ENCODE peak calls at places on chromosomes 1 and 21, in seven cellular contexts. V is fibroblast of lung, P is body of pancreas, A is fibroblast of the aortic adventitia, B is cardiac muscle cell, I is cardiac fibroblast, M is heart left ventricle. E is an unnamed sample.

GRCh38 chr1:27349784-27350672 is 8.2 kb downstream of the SYTL1 start:
- DNase-seq in V (peak), A (peak), M (peak), I (peak), B (peak), P (peak), E (peak)

GRCh38 chr1:199157494-199157893 is 518.7 kb downstream of the PTPRC start:
- DNase-seq in A (peak), I (peak), P (no peak), M (no peak), V (no peak), B (no peak), E (no peak)

GRCh38 chr1:19344372-19344810 is 32.3 kb downstream of the SLC66A1 start:
- DNase-seq in P (peak), M (peak), A (peak), B (peak), I (peak), V (peak), E (peak)

GRCh38 chr21:14911351-14911750 is 153.4 kb downstream of the NRIP1 start:
- DNase-seq in A (no peak), M (no peak), I (no peak), P (no peak), B (no peak), V (no peak), E (no peak)

GRCh38 chr1:200302192-200302892 is 107.5 kb downstream of the ZNF281 start:
- DNase-seq in P (peak), M (peak), B (peak), I (peak), A (peak), V (peak), E (peak)

GRCh38 chr1:150970818-150971582 is 3.6 kb downstream of the CERS2 start:
- DNase-seq in V (peak), M (peak), A (peak), I (peak), B (peak), P (peak), E (peak)

GRCh38 chr1:92826792-92827191 is 5.0 kb upstream of the RPL5 start:
- DNase-seq in P (no peak), I (peak), B (no peak), M (no peak), V (peak), A (no peak), E (no peak)

GRCh38 chr1:228308085-228308601 is 98.5 kb downstream of the TRIM11 start:
- DNase-seq in I (no peak), M (no peak), P (no peak), A (no peak), V (no peak), B (no peak), E (no peak)

GRCh38 chr21:45695086-45695485 is 51.6 kb downstream of the PCBP3 start:
- DNase-seq in M (no peak), I (no peak), A (no peak), V (no peak), B (peak), P (no peak), E (no peak)

GRCh38 chr1:5525597-5526384 is 466.4 kb downstream of the NPHP4 start:
- DNase-seq in I (no peak), P (no peak), V (no peak), B (no peak), A (no peak), M (no peak), E (no peak)

GRCh38 chr1:176448340-176448739 is 14.6 kb upstream of the PAPPA2 start:
- DNase-seq in I (no peak), P (no peak), A (no peak), M (no peak), V (no peak), B (no peak), E (no peak)

GRCh38 chr1:195886000-195886399 is 722.2 kb downstream of the KCNT2 start:
- DNase-seq in V (no peak), I (no peak), B (no peak), A (no peak), P (no peak), M (no peak), E (no peak)
- TF ChIP-seq CTCF in V (no peak), I (no peak), B (no peak), A (no peak), P (no peak), M (no peak), E (no peak)

DNA sequence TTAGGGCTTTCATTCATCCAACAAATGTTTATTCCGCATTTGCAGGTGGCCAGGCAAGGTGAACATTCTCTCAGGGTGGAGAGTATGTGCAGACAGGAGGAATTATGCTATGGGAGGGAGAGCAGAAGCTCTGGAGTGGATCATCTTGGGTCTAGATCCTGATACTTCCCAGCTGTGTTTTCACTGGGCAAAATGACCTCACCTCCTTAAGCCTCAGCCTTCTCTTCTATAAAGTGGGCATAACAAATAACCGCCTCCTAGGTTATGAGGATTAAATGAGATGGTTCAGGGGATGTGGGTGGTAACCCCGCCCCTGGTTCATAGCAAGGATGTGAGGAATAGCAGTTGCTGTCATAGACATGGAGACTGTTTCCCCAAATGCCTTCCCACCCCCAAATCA is 1.7 kb upstream of the TMEM51 start:
- DNase-seq in M (no peak), I (no peak), A (no peak), V (no peak), B (no peak), P (no peak), E (no peak)
- H3K4me3 ChIP-seq in M (no peak), I (no peak), A (no peak), V (no peak), B (peak), P (peak), E (no peak)

GRCh38 chr1:80217377-80217986 is 1211.0 kb upstream of the ADGRL4 start:
- DNase-seq in M (no peak), V (peak), P (no peak), B (peak), A (peak), I (peak), E (peak)
- TF ChIP-seq CTCF in M (peak), V (peak), P (peak), B (peak), A (peak), I (peak), E (peak)

GRCh38 chr1:178371236-178371635 is 125.5 kb downstream of the CLEC20A start:
- DNase-seq in P (no peak), M (no peak), B (peak), A (peak), I (peak), V (peak), E (peak)
- H3K4me3 ChIP-seq in P (no peak), M (peak), B (peak), A (peak), I (peak), V (peak), E (peak)

DNA sequence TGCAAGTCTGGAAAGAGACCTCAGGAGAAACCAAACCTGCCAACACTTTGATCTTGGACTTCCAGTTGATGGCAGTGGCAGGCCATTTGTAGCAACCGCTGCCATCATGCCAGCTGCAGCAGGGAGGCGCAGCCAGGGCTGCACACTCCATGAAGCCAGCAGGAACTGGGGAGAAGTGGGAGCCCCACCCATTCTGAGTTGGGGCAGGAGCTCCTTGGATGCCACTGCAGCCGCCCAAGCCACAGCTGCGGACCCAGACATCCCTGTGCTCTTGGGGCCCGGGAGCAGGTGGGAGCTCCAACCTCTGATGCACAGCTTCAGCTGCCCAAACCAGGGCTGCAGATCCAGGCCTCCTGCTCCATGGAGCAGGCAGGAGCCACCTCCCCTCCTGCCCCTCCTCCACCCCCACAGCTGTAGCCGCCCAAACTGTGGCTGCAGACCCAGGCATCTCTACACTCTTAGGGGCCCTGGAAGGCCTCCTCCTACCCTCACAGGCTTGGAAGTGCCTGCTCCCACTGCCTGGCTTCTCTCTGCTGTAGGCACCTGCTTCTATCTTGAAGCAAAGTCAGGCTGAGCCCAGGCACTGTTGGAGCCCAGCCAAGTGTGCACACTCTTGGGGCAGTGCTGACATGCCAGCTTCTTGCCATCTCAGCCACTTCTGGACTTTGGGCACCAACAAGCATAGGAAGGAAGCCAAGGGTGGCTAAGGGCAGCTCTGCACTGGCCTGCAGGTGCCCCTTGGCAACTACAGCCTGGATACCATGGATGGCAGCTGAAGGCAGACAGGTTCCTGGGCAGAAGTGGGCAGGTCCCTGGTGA is 20.0 kb upstream of the DISP1 start:
- DNase-seq in I (no peak), B (no peak), P (peak), M (peak), V (no peak), A (no peak), E (peak)
- TF ChIP-seq CTCF in I (peak), B (no peak), P (peak), M (no peak), V (peak), A (no peak), E (no peak)

GRCh38 chr1:241462371-241462770 is 57.2 kb downstream of the FH start:
- DNase-seq in I (peak), B (no peak), A (no peak), V (peak), P (no peak), M (no peak), E (no peak)
- H3K4me3 ChIP-seq in I (no peak), B (no peak), A (no peak), V (no peak), P (no peak), M (no peak), E (no peak)

DNA sequence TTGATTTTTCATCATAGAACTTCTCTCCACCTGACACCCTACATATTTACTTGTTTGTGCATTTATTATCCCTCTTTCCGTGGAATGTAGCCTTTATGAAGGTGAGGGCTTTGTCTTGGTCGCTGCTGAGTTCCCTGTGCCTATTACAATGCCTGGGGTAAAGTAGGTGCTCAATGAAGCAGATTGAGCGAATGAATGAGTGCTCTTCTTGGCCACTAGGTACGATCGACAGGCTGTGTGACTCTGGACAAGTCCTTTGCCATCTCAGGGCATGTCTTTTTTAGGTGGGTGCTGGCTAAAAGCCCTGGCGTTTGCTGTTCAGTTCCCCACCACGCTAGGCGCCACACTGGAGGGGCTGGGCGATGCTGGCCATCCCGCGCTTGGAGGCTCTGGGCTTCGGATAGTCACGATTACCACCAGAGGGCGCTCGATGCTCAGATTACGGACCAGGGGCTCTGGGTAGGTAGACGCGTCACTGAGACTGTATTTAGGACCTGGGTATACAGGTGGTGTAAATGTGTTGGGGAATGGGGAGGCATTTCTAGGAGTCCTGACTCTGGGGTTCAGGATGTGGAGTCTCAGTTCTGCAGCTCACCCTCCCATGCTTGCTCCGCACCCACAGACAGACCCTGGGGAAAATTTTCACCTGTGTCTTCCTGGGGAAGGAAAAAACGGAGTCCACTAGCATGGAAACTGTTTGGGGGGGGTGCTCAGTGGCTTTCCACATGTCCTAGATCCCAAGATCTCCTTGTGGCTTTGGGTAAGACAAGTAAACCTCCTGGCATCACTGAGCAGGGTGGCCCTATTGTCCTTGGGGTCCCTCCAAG is 71.1 kb upstream of the CSF3R start:
- DNase-seq in B (peak), A (peak), M (peak), P (peak), V (peak), I (peak), E (peak)
- TF ChIP-seq CTCF in B (peak), A (peak), M (peak), P (peak), V (peak), I (peak), E (peak)

GRCh38 chr1:201714542-201715276 is 114.2 kb upstream of the IPO9 start:
- DNase-seq in A (peak), P (peak), I (peak), B (peak), M (peak), V (peak), E (peak)

GRCh38 chr1:201716742-201717135 is 112.2 kb upstream of the IPO9 start:
- DNase-seq in P (no peak), M (no peak), I (no peak), B (no peak), V (no peak), A (no peak), E (no peak)

GRCh38 chr1:201717286-201717685 is 111.7 kb upstream of the IPO9 start:
- DNase-seq in A (no peak), V (no peak), B (no peak), I (no peak), M (peak), P (no peak), E (no peak)

GRCh38 chr1:201715351-201715750 is 113.6 kb upstream of the IPO9 start:
- DNase-seq in A (no peak), V (no peak), B (no peak), P (no peak), I (no peak), M (peak), E (no peak)

DNA sequence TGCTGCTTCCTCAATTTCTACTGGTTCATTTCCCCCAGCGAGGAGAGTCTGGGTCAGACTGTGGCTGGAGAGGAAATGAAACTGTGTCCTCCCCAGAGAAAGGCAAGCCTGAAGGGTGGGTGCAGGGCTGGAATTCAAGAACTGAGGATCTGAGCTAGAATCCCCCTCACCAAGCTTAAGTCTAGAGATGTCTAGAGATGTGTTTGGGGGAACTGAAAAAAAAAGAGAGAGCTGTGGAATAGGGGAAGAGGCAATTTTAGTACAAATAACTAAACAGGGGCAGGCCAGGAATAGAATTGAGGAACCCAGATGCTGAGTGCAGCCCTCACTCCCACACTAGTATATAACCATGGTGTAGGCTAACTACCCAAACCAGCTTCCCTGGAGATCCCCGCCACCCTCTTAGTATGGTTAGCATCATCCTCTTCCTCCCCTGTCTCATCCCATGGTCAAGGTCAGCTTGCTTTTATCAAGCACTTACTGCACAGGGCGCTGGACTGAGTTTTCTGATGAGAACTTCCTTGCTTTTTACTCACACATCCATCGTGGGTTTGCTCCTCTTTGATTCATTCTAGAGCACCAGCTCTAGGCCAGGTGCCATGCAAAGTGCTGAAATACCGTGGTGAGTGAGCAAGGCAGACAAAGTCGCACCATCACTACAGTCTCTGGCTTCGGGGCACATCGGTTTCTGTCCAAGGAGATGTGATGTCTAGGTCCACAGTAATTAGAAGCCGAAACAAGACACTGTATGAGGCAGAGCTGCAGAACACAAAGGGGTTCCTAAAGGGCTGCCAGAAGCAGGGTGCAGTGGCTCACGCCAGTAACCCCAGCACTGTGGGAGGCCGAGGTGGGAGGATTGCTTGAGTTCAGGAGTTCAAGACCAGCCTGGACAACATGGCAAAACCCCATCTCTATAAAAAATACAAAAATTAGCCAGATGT is 112.9 kb upstream of the IPO9 start:
- DNase-seq in A (no peak), B (no peak), P (no peak), I (no peak), V (no peak), M (peak), E (no peak)
- H3K4me3 ChIP-seq in A (no peak), B (no peak), P (no peak), I (no peak), V (no peak), M (no peak), E (no peak)

GRCh38 chr1:44294588-44295007 is 60.5 kb downstream of the ERI3 start:
- DNase-seq in B (peak), P (peak), M (no peak), I (peak), V (peak), A (peak), E (peak)
- TF ChIP-seq CTCF in B (peak), P (no peak), M (no peak), I (peak), V (peak), A (peak), E (peak)

E was measured in AG10803.